ENCODE peak calls at places on chromosome 18, in four cellular contexts. N is MCF 10A; C is activated effector memory CD4-positive, alpha-beta T cell treated with anti-CD3 and anti-CD28 coated beads, Interleukin-2, amount 50 U/mL, for 16 hours; T is A549. E is an unnamed sample.

GRCh38 chr18:67875057-67875456 is 358.5 kb upstream of the DSEL start:
- DNase-seq in T (no peak), C (no peak), N (peak), E (no peak)

GRCh38 chr18:77081387-77081773 is 51.2 kb downstream of the MBP start:
- DNase-seq in C (no peak), T (no peak), N (no peak), E (no peak)

GRCh38 chr18:35045121-35045520 is 3.9 kb downstream of the MAPRE2 start:
- DNase-seq in N (peak), T (no peak), C (no peak), E (peak)

GRCh38 chr18:10443001-10443400 is 11.4 kb upstream of the APCDD1 start:
- DNase-seq in T (no peak), C (no peak), N (no peak), E (no peak)

GRCh38 chr18:37322497-37323035 is 243.0 kb downstream of the CELF4 start:
- DNase-seq in C (peak), T (peak), N (peak), E (peak)

GRCh38 chr18:76402026-76402990 is 92.7 kb downstream of the ZNF516 start:
- DNase-seq in T (no peak), N (no peak), C (peak), E (no peak)

GRCh38 chr18:23354625-23355024 is 98.5 kb upstream of the RIOK3 start:
- DNase-seq in C (no peak), N (peak), T (no peak), E (no peak)

GRCh38 chr18:36693931-36694661 is 134.7 kb downstream of the TPGS2 start:
- DNase-seq in C (no peak), T (peak), N (no peak), E (peak)

GRCh38 chr18:45548614-45549013 is 66.7 kb upstream of the SLC14A2 start:
- DNase-seq in T (no peak), N (no peak), C (no peak), E (no peak)

GRCh38 chr18:22132763-22133162 is 36.6 kb upstream of the GATA6 start:
- DNase-seq in T (no peak), C (no peak), N (no peak), E (no peak)

GRCh38 chr18:62420151-62420512 is 95.0 kb downstream of the TNFRSF11A start:
- DNase-seq in C (peak), N (peak), T (peak), E (peak)

GRCh38 chr18:70385474-70385873 is 96.6 kb downstream of the SOCS6 start:
- DNase-seq in N (no peak), T (no peak), C (no peak), E (peak)

GRCh38 chr18:72866572-72866900 is 1.3 kb downstream of the NETO1 start:
- DNase-seq in C (no peak), N (no peak), T (no peak), E (no peak)

GRCh38 chr18:46842583-46842982 is 74.7 kb downstream of the PIAS2 start:
- DNase-seq in C (no peak), N (peak), T (no peak), E (no peak)

GRCh38 chr18:64807560-64807959 is 658.7 kb upstream of the LINC00305 start:
- DNase-seq in N (no peak), T (no peak), C (no peak), E (peak)

GRCh38 chr18:48835745-48836191 is 115.0 kb downstream of the SMAD7 start:
- DNase-seq in C (peak), N (no peak), T (no peak), E (no peak)

GRCh38 chr18:76530846-76531245 is 35.8 kb upstream of the ZNF516 start:
- DNase-seq in N (no peak), C (no peak), T (no peak), E (no peak)

GRCh38 chr18:41767960-41768359 is 187.1 kb upstream of the PIK3C3 start:
- DNase-seq in T (peak), C (no peak), N (peak), E (peak)